ENCODE peak calls at places on chromosomes 2 and 18, in eight cellular contexts. W, P, T, L, G, D, J and B are unnamed samples.
A peak's percentile ranks its signal among the peaks of the same experiment; 100 is the strongest.

GRCh38 chr2:114550895-114551793 is 108.7 kb downstream of the DPP10 start:
- DNase-seq in W (peak; percentile 56), P (peak; percentile 33), T (peak; percentile 15), L (peak; percentile 8), G (peak; percentile 1), D (peak; percentile 50), J (no peak), B (peak; percentile 66)

GRCh38 chr2:80822999-80823398 is 518.4 kb upstream of the LRRTM1 start:
- DNase-seq in W (no peak), P (no peak), T (no peak), L (no peak), G (no peak), D (no peak), J (no peak), B (no peak)

GRCh38 chr2:74877376-74877775 is 43.4 kb downstream of the HK2 start:
- DNase-seq in W (no peak), P (no peak), T (no peak), L (no peak), G (no peak), D (no peak), J (no peak), B (no peak)

GRCh38 chr2:196801578-196801977 is 2.1 kb upstream of the GTF3C3 start:
- DNase-seq in W (no peak), P (no peak), T (no peak), L (no peak), G (no peak), D (peak; percentile 38), J (no peak), B (no peak)

GRCh38 chr2:40403233-40403841 is 48.6 kb downstream of the SLC8A1 start:
- DNase-seq in W (no peak), P (no peak), T (no peak), L (no peak), G (no peak), D (peak; percentile 91), J (no peak), B (no peak)

GRCh38 chr2:231308631-231309414 is 86.7 kb upstream of the B3GNT7 start:
- DNase-seq in W (no peak), P (no peak), T (no peak), L (no peak), G (no peak), D (peak; percentile 48), J (no peak), B (no peak)

GRCh38 chr2:794554-795244 is 117.5 kb upstream of the TMEM18 start:
- DNase-seq in W (no peak), P (no peak), T (no peak), L (no peak), G (no peak), D (no peak), J (no peak), B (no peak)

GRCh38 chr2:59390581-59390980 is 1149.5 kb upstream of the FANCL start:
- DNase-seq in W (no peak), P (no peak), T (no peak), L (no peak), G (no peak), D (no peak), J (no peak), B (no peak)

GRCh38 chr2:207248702-207249355 is 83.1 kb upstream of the KLF7 start:
- DNase-seq in W (no peak), P (no peak), T (no peak), L (no peak), G (no peak), D (peak; percentile 41), J (no peak), B (no peak)

GRCh38 chr2:135820003-135820618 is 16.9 kb downstream of the LCT start:
- DNase-seq in W (no peak), P (no peak), T (peak; percentile 13), L (peak; percentile 74), G (peak; percentile 53), D (peak; percentile 72), J (peak; percentile 5), B (no peak)

GRCh38 chr18:73774836-73775509 is 372.7 kb downstream of the FBXO15 start:
- DNase-seq in W (peak; percentile 36), P (no peak), T (no peak), L (no peak), G (no peak), D (no peak), J (no peak), B (no peak)